ENCODE peak calls at places on chromosome 18, in nine cellular contexts. One of them, this sample, is unnamed.

GRCh38 chr18:11251229-11251890 is 102.0 kb upstream of the PIEZO2 start:
- DNase-seq in stomach: no peak
- DNase-seq in CD8-positive, alpha-beta T cell: no peak
- DNase-seq in hepatocyte: no peak
- DNase-seq in lung: no peak
- DNase-seq in HepG2: no peak
- DNase-seq in astrocyte: peak; percentile 41
- DNase-seq in OCI-LY7: no peak
- DNase-seq in body of pancreas: peak; percentile 13
- DNase-seq in this sample: no peak

GRCh38 chr18:52288403-52289004 is 51.5 kb upstream of the DCC start:
- DNase-seq in stomach: peak; percentile 32
- DNase-seq in CD8-positive, alpha-beta T cell: no peak
- DNase-seq in hepatocyte: peak; percentile 53
- DNase-seq in lung: no peak
- DNase-seq in HepG2: peak; percentile 17
- DNase-seq in astrocyte: no peak
- DNase-seq in OCI-LY7: peak; percentile 19
- DNase-seq in body of pancreas: peak; percentile 64
- DNase-seq in this sample: peak; percentile 18

GRCh38 chr18:77709107-77709506 is 459.5 kb downstream of the GALR1 start:
- DNase-seq in stomach: no peak
- DNase-seq in CD8-positive, alpha-beta T cell: no peak
- DNase-seq in hepatocyte: no peak
- DNase-seq in lung: no peak
- DNase-seq in HepG2: no peak
- DNase-seq in astrocyte: no peak
- DNase-seq in OCI-LY7: no peak
- DNase-seq in body of pancreas: no peak
- DNase-seq in this sample: no peak

GRCh38 chr18:69365658-69366057 is 35.0 kb upstream of the DOK6 start:
- DNase-seq in stomach: no peak
- DNase-seq in CD8-positive, alpha-beta T cell: no peak
- DNase-seq in hepatocyte: no peak
- DNase-seq in lung: no peak
- DNase-seq in HepG2: no peak
- DNase-seq in astrocyte: no peak
- DNase-seq in OCI-LY7: no peak
- DNase-seq in body of pancreas: no peak
- DNase-seq in this sample: no peak

GRCh38 chr18:32019251-32019943 is 772 bp downstream of the RNF125 start:
- DNase-seq in stomach: peak; percentile 49
- DNase-seq in CD8-positive, alpha-beta T cell: peak; percentile 85
- DNase-seq in hepatocyte: peak; percentile 42
- DNase-seq in lung: peak; percentile 42
- DNase-seq in HepG2: peak; percentile 39
- DNase-seq in astrocyte: peak; percentile 44
- DNase-seq in OCI-LY7: peak; percentile 61
- DNase-seq in body of pancreas: peak; percentile 56
- DNase-seq in this sample: peak; percentile 78

GRCh38 chr18:8856187-8856586 is 150.8 kb downstream of the MTCL1 start:
- DNase-seq in stomach: no peak
- DNase-seq in CD8-positive, alpha-beta T cell: no peak
- DNase-seq in hepatocyte: no peak
- DNase-seq in lung: no peak
- DNase-seq in HepG2: no peak
- DNase-seq in astrocyte: no peak
- DNase-seq in OCI-LY7: no peak
- DNase-seq in body of pancreas: no peak
- DNase-seq in this sample: no peak

GRCh38 chr18:4691836-4692235 is 236.7 kb upstream of the DLGAP1 start:
- DNase-seq in stomach: no peak
- DNase-seq in CD8-positive, alpha-beta T cell: no peak
- DNase-seq in hepatocyte: no peak
- DNase-seq in lung: no peak
- DNase-seq in HepG2: no peak
- DNase-seq in astrocyte: no peak
- DNase-seq in OCI-LY7: no peak
- DNase-seq in body of pancreas: no peak
- DNase-seq in this sample: no peak

GRCh38 chr18:9802774-9803697 is 82.7 kb upstream of the TXNDC2 start:
- DNase-seq in stomach: no peak
- DNase-seq in CD8-positive, alpha-beta T cell: no peak
- DNase-seq in hepatocyte: no peak
- DNase-seq in lung: no peak
- DNase-seq in HepG2: peak; percentile 68
- DNase-seq in astrocyte: no peak
- DNase-seq in OCI-LY7: no peak
- DNase-seq in body of pancreas: no peak
- DNase-seq in this sample: no peak

GRCh38 chr18:4755848-4756247 is 300.7 kb upstream of the DLGAP1 start:
- DNase-seq in stomach: no peak
- DNase-seq in CD8-positive, alpha-beta T cell: no peak
- DNase-seq in hepatocyte: no peak
- DNase-seq in lung: no peak
- DNase-seq in HepG2: no peak
- DNase-seq in astrocyte: no peak
- DNase-seq in OCI-LY7: peak; percentile 37
- DNase-seq in body of pancreas: no peak
- DNase-seq in this sample: no peak

GRCh38 chr18:34595673-34596072 is 114.4 kb upstream of the DTNA start:
- DNase-seq in stomach: no peak
- DNase-seq in CD8-positive, alpha-beta T cell: no peak
- DNase-seq in hepatocyte: peak; percentile 38
- DNase-seq in lung: no peak
- DNase-seq in HepG2: peak; percentile 20
- DNase-seq in astrocyte: peak; percentile 11
- DNase-seq in OCI-LY7: no peak
- DNase-seq in body of pancreas: no peak
- DNase-seq in this sample: peak; percentile 33

GRCh38 chr18:25832008-25832604 is 258.3 kb downstream of the SS18 start:
- DNase-seq in stomach: peak; percentile 55
- DNase-seq in CD8-positive, alpha-beta T cell: no peak
- DNase-seq in hepatocyte: peak; percentile 76
- DNase-seq in lung: no peak
- DNase-seq in HepG2: peak; percentile 25
- DNase-seq in astrocyte: peak; percentile 36
- DNase-seq in OCI-LY7: peak; percentile 55
- DNase-seq in body of pancreas: peak; percentile 58
- DNase-seq in this sample: peak; percentile 29

GRCh38 chr18:39655341-39655740 is 2089.7 kb upstream of the CELF4 start:
- DNase-seq in stomach: no peak
- DNase-seq in CD8-positive, alpha-beta T cell: no peak
- DNase-seq in hepatocyte: no peak
- DNase-seq in lung: no peak
- DNase-seq in HepG2: no peak
- DNase-seq in astrocyte: no peak
- DNase-seq in OCI-LY7: no peak
- DNase-seq in body of pancreas: no peak
- DNase-seq in this sample: no peak

GRCh38 chr18:58831610-58832009 is 33.1 kb upstream of the ZNF532 start:
- DNase-seq in stomach: no peak
- DNase-seq in CD8-positive, alpha-beta T cell: no peak
- DNase-seq in hepatocyte: no peak
- DNase-seq in lung: no peak
- DNase-seq in HepG2: no peak
- DNase-seq in astrocyte: peak; percentile 72
- DNase-seq in OCI-LY7: no peak
- DNase-seq in body of pancreas: no peak
- DNase-seq in this sample: no peak

GRCh38 chr18:27094621-27095020 is 90.5 kb downstream of the CHST9 start:
- DNase-seq in stomach: no peak
- DNase-seq in CD8-positive, alpha-beta T cell: no peak
- DNase-seq in hepatocyte: no peak
- DNase-seq in lung: no peak
- DNase-seq in HepG2: peak; percentile 37
- DNase-seq in astrocyte: no peak
- DNase-seq in OCI-LY7: no peak
- DNase-seq in body of pancreas: no peak
- DNase-seq in this sample: no peak

GRCh38 chr18:45738660-45739059 is 14.7 kb downstream of the SLC14A1 start:
- DNase-seq in stomach: no peak
- DNase-seq in CD8-positive, alpha-beta T cell: no peak
- DNase-seq in hepatocyte: no peak
- DNase-seq in lung: no peak
- DNase-seq in HepG2: no peak
- DNase-seq in astrocyte: no peak
- DNase-seq in OCI-LY7: no peak
- DNase-seq in body of pancreas: no peak
- DNase-seq in this sample: no peak

GRCh38 chr18:9008709-9009635 is 93.5 kb upstream of the NDUFV2 start:
- DNase-seq in stomach: peak; percentile 31
- DNase-seq in CD8-positive, alpha-beta T cell: no peak
- DNase-seq in hepatocyte: peak; percentile 10
- DNase-seq in lung: no peak
- DNase-seq in HepG2: no peak
- DNase-seq in astrocyte: no peak
- DNase-seq in OCI-LY7: no peak
- DNase-seq in body of pancreas: no peak
- DNase-seq in this sample: no peak

GRCh38 chr18:69787825-69788547 is 159.7 kb downstream of the CD226 start:
- DNase-seq in stomach: no peak
- DNase-seq in CD8-positive, alpha-beta T cell: no peak
- DNase-seq in hepatocyte: no peak
- DNase-seq in lung: no peak
- DNase-seq in HepG2: peak; percentile 67
- DNase-seq in astrocyte: peak; percentile 91
- DNase-seq in OCI-LY7: no peak
- DNase-seq in body of pancreas: no peak
- DNase-seq in this sample: no peak

GRCh38 chr18:42437646-42438045 is 482.6 kb downstream of the PIK3C3 start:
- DNase-seq in stomach: no peak
- DNase-seq in CD8-positive, alpha-beta T cell: no peak
- DNase-seq in hepatocyte: no peak
- DNase-seq in lung: no peak
- DNase-seq in HepG2: no peak
- DNase-seq in astrocyte: peak; percentile 77
- DNase-seq in OCI-LY7: no peak
- DNase-seq in body of pancreas: peak; percentile 34
- DNase-seq in this sample: no peak

GRCh38 chr18:49566217-49566616 is 4.4 kb downstream of the LIPG start:
- DNase-seq in stomach: no peak
- DNase-seq in CD8-positive, alpha-beta T cell: no peak
- DNase-seq in hepatocyte: no peak
- DNase-seq in lung: no peak
- DNase-seq in HepG2: no peak
- DNase-seq in astrocyte: peak; percentile 54
- DNase-seq in OCI-LY7: no peak
- DNase-seq in body of pancreas: no peak
- DNase-seq in this sample: no peak

GRCh38 chr18:22149710-22150109 is 19.7 kb upstream of the GATA6 start:
- DNase-seq in stomach: no peak
- DNase-seq in CD8-positive, alpha-beta T cell: no peak
- DNase-seq in hepatocyte: no peak
- DNase-seq in lung: no peak
- DNase-seq in HepG2: no peak
- DNase-seq in astrocyte: no peak
- DNase-seq in OCI-LY7: no peak
- DNase-seq in body of pancreas: no peak
- DNase-seq in this sample: no peak

DNA sequence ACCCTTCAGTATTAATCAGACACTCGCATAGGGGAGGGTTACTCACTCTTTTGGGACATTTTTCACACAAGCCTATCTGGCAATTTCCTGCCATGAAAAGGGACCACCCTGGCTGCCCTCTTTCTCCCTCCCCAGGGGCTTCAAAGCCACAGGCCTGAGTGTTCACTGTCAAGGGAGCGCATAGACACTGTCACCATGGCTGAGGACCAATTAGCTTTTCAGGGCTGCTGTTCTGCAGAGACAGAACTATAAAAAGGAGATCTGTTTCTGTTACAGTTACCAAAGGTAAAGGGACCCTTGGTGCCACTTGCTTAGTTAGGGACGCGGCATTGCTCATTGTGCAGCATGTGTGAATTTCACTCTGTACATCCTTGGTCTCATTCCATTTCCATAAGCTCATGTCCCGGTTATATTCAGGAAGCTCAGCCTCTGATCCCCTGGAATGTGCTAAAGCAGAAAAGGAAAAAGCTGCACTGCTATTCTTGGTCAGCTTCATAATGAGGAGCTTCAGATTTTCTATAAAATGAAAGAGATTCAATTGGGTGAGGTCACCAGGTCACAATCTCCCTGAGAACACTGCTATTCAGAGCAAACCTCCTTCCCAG is 55.5 kb upstream of the RNF152 start:
- DNase-seq in stomach: no peak
- DNase-seq in CD8-positive, alpha-beta T cell: no peak
- DNase-seq in hepatocyte: no peak
- DNase-seq in lung: no peak
- DNase-seq in HepG2: no peak
- DNase-seq in astrocyte: peak; percentile 63
- DNase-seq in OCI-LY7: no peak
- DNase-seq in body of pancreas: no peak
- DNase-seq in this sample: no peak
- H3K27ac ChIP-seq in stomach: no peak overlapping the region
- H3K27ac ChIP-seq in CD8-positive, alpha-beta T cell: no peak overlapping the region
- H3K27ac ChIP-seq in hepatocyte: no peak overlapping the region
- H3K27ac ChIP-seq in lung: no peak overlapping the region
- H3K27ac ChIP-seq in HepG2: no peak overlapping the region
- H3K27ac ChIP-seq in astrocyte: peak overlapping the region; percentile 72
- H3K27ac ChIP-seq in OCI-LY7: no peak overlapping the region
- H3K27ac ChIP-seq in body of pancreas: no peak overlapping the region
- H3K27ac ChIP-seq in this sample: no peak overlapping the region

GRCh38 chr18:37495354-37495753 is 70.2 kb downstream of the CELF4 start:
- DNase-seq in stomach: no peak
- DNase-seq in CD8-positive, alpha-beta T cell: no peak
- DNase-seq in hepatocyte: no peak
- DNase-seq in lung: no peak
- DNase-seq in HepG2: no peak
- DNase-seq in astrocyte: no peak
- DNase-seq in OCI-LY7: no peak
- DNase-seq in body of pancreas: no peak
- DNase-seq in this sample: no peak
- H3K4me1 ChIP-seq in stomach: no peaks in the 10 kb centered on the region
- H3K4me1 ChIP-seq in CD8-positive, alpha-beta T cell: no peaks in the 10 kb centered on the region
- H3K4me1 ChIP-seq in hepatocyte: no peaks in the 10 kb centered on the region
- H3K4me1 ChIP-seq in lung: no peaks in the 10 kb centered on the region
- H3K4me1 ChIP-seq in HepG2: no peaks in the 10 kb centered on the region
- H3K4me1 ChIP-seq in astrocyte: no peaks in the 10 kb centered on the region
- H3K4me1 ChIP-seq in OCI-LY7: no peaks in the 10 kb centered on the region
- H3K4me1 ChIP-seq in body of pancreas: no peaks in the 10 kb centered on the region
- H3K4me1 ChIP-seq in this sample: no peaks in the 10 kb centered on the region

GRCh38 chr18:14075196-14075595 is 57.0 kb downstream of the ZNF519 start:
- DNase-seq in stomach: no peak
- DNase-seq in CD8-positive, alpha-beta T cell: no peak
- DNase-seq in hepatocyte: no peak
- DNase-seq in lung: no peak
- DNase-seq in HepG2: no peak
- DNase-seq in astrocyte: no peak
- DNase-seq in OCI-LY7: no peak
- DNase-seq in body of pancreas: no peak
- DNase-seq in this sample: no peak
- H3K4me3 ChIP-seq in stomach: no peak overlapping the region
- H3K4me3 ChIP-seq in CD8-positive, alpha-beta T cell: no peak overlapping the region
- H3K4me3 ChIP-seq in hepatocyte: no peak overlapping the region
- H3K4me3 ChIP-seq in lung: no peak overlapping the region
- H3K4me3 ChIP-seq in HepG2: no peak overlapping the region
- H3K4me3 ChIP-seq in astrocyte: no peak overlapping the region
- H3K4me3 ChIP-seq in OCI-LY7: no peak overlapping the region
- H3K4me3 ChIP-seq in body of pancreas: no peak overlapping the region
- H3K4me3 ChIP-seq in this sample: no peak overlapping the region

GRCh38 chr18:74898965-74899364 is 301.3 kb downstream of the ZNF407 start:
- DNase-seq in stomach: no peak
- DNase-seq in CD8-positive, alpha-beta T cell: no peak
- DNase-seq in hepatocyte: no peak
- DNase-seq in lung: no peak
- DNase-seq in HepG2: peak; percentile 6
- DNase-seq in astrocyte: peak; percentile 48
- DNase-seq in OCI-LY7: no peak
- DNase-seq in body of pancreas: no peak
- DNase-seq in this sample: no peak
- H3K27ac ChIP-seq in stomach: no peak overlapping the region
- H3K27ac ChIP-seq in CD8-positive, alpha-beta T cell: no peak overlapping the region
- H3K27ac ChIP-seq in hepatocyte: no peak overlapping the region
- H3K27ac ChIP-seq in lung: no peak overlapping the region
- H3K27ac ChIP-seq in HepG2: no peak overlapping the region
- H3K27ac ChIP-seq in astrocyte: no peak overlapping the region
- H3K27ac ChIP-seq in OCI-LY7: no peak overlapping the region
- H3K27ac ChIP-seq in body of pancreas: no peak overlapping the region
- H3K27ac ChIP-seq in this sample: no peak overlapping the region

This sample was measured in small intestine.